ENCODE peak calls at places on chromosomes 5 and 9, in seven cellular contexts. Y is C1 segment of cervical spinal cord, B is GM12892, N is naive B cell, F is lung microvascular endothelial cell, S is lung, H is B cell. R is an unnamed sample.

GRCh38 chr5:127696688-127697087 is 6.5 kb upstream of the CCDC192 start:
- DNase-seq in F (no peak), Y (no peak), H (no peak), N (no peak), B (no peak), S (no peak), R (no peak)

GRCh38 chr9:95128177-95128524 is 189.4 kb downstream of the FANCC start:
- DNase-seq in S (no peak), N (no peak), B (no peak), F (no peak), Y (no peak), H (no peak), R (no peak)

GRCh38 chr9:112375361-112375760 is 4.5 kb upstream of the HSDL2 start:
- DNase-seq in S (no peak), H (no peak), F (no peak), N (no peak), B (no peak), Y (no peak), R (no peak)

GRCh38 chr5:170986598-170986997 is 124.8 kb downstream of the RANBP17 start:
- DNase-seq in H (no peak), F (peak), Y (no peak), B (no peak), S (no peak), N (no peak), R (no peak)

GRCh38 chr5:39461007-39461682 is 36.4 kb upstream of the DAB2 start:
- DNase-seq in B (no peak), S (no peak), N (peak), Y (no peak), H (peak), F (no peak), R (peak)

GRCh38 chr5:137954131-137954879 is 65.0 kb downstream of the PKD2L2 start:
- DNase-seq in Y (no peak), F (no peak), S (no peak), H (no peak), B (no peak), N (no peak), R (no peak)

GRCh38 chr5:72693001-72693442 is 123.4 kb upstream of the TNPO1 start:
- DNase-seq in B (no peak), S (no peak), H (no peak), Y (no peak), N (no peak), F (no peak), R (no peak)

GRCh38 chr5:56142620-56143431 is 90.3 kb downstream of the ANKRD55 start:
- DNase-seq in N (no peak), H (no peak), S (no peak), F (no peak), Y (no peak), B (no peak), R (peak)

GRCh38 chr5:31317642-31318041 is 124.2 kb downstream of the CDH6 start:
- DNase-seq in B (no peak), S (no peak), F (no peak), H (no peak), Y (no peak), N (no peak), R (no peak)

GRCh38 chr5:131264453-131265200 is 774 bp downstream of the CDC42SE2 start:
- DNase-seq in N (peak), S (peak), B (no peak), H (peak), Y (peak), F (peak), R (no peak)

GRCh38 chr9:16191691-16192402 is 639.0 kb downstream of the CCDC171 start:
- DNase-seq in N (no peak), H (no peak), F (peak), S (peak), Y (peak), B (peak), R (no peak)

GRCh38 chr5:77311217-77311571 is 100.7 kb downstream of the PDE8B start:
- DNase-seq in F (no peak), H (no peak), N (no peak), Y (no peak), S (no peak), B (no peak), R (no peak)

GRCh38 chr5:39360483-39361071 is 3.7 kb downstream of the C9 start:
- DNase-seq in S (no peak), F (peak), H (no peak), N (no peak), B (no peak), Y (no peak), R (no peak)

GRCh38 chr5:41708604-41708940 is 161.7 kb downstream of the OXCT1 start:
- DNase-seq in B (no peak), Y (no peak), H (no peak), S (no peak), N (no peak), F (no peak), R (no peak)

GRCh38 chr9:93672622-93673270 is 96.4 kb downstream of the PHF2 start:
- DNase-seq in S (no peak), H (peak), Y (no peak), F (no peak), B (peak), N (no peak), R (no peak)

GRCh38 chr9:137482094-137482781 is 23.1 kb upstream of the NSMF start:
- DNase-seq in B (no peak), S (no peak), H (no peak), Y (no peak), F (peak), N (no peak), R (peak)

GRCh38 chr9:71594566-71594965 is 173.7 kb downstream of the CEMIP2 start:
- DNase-seq in F (no peak), B (no peak), N (no peak), Y (no peak), H (no peak), S (no peak), R (no peak)

GRCh38 chr5:64594601-64595518 is 89.0 kb downstream of the RGS7BP start:
- DNase-seq in B (no peak), S (no peak), Y (no peak), H (no peak), F (peak), N (no peak), R (no peak)

GRCh38 chr9:70079364-70080103 is 35.9 kb downstream of the MAMDC2 start:
- DNase-seq in Y (no peak), S (peak), N (no peak), B (no peak), H (no peak), F (no peak), R (no peak)

GRCh38 chr9:69981686-69982450 is 61.8 kb upstream of the MAMDC2 start:
- DNase-seq in H (no peak), S (no peak), N (no peak), B (no peak), Y (no peak), F (no peak), R (no peak)

GRCh38 chr9:76090330-76090729 is 199.9 kb downstream of the PCSK5 start:
- DNase-seq in N (no peak), Y (no peak), F (peak), S (no peak), B (no peak), H (no peak), R (no peak)

GRCh38 chr9:134177186-134177585 is 12.8 kb upstream of the RNU6ATAC start:
- DNase-seq in S (no peak), Y (no peak), H (no peak), F (no peak), N (no peak), B (no peak), R (no peak)

GRCh38 chr5:173480896-173481295 is 135.6 kb downstream of the BOD1 start:
- DNase-seq in B (no peak), Y (no peak), S (no peak), N (no peak), F (no peak), H (no peak), R (no peak)

GRCh38 chr9:10265102-10265708 is 347.6 kb downstream of the PTPRD start:
- DNase-seq in H (no peak), Y (no peak), F (peak), S (no peak), N (no peak), B (no peak), R (no peak)

GRCh38 chr5:73673161-73673591 is 47.2 kb downstream of the ARHGEF28 start:
- DNase-seq in Y (no peak), S (no peak), N (no peak), H (no peak), B (no peak), F (peak), R (no peak)

GRCh38 chr9:92722386-92723298 is 42.0 kb downstream of the BICD2 start:
- DNase-seq in Y (no peak), B (no peak), F (no peak), N (no peak), S (no peak), H (peak), R (no peak)

GRCh38 chr9:70049672-70050271 is 6.1 kb downstream of the MAMDC2 start:
- DNase-seq in F (no peak), B (no peak), N (no peak), H (no peak), S (peak), Y (peak), R (no peak)

GRCh38 chr9:79812099-79812498 is 240.3 kb downstream of the TLE4 start:
- DNase-seq in B (no peak), H (no peak), S (no peak), F (no peak), N (no peak), Y (no peak), R (no peak)

GRCh38 chr5:75007537-75007847 is 44.9 kb downstream of the GCNT4 start:
- DNase-seq in N (no peak), S (no peak), Y (no peak), H (no peak), B (no peak), F (no peak), R (no peak)

GRCh38 chr5:1265461-1266455 is 29.1 kb downstream of the TERT start:
- DNase-seq in B (no peak), S (no peak), Y (no peak), H (no peak), F (no peak), N (no peak), R (no peak)

GRCh38 chr5:138732933-138733332 is 20.3 kb upstream of the CTNNA1 start:
- DNase-seq in B (no peak), H (no peak), S (no peak), Y (no peak), F (no peak), N (no peak), R (no peak)

GRCh38 chr5:142770650-142771609 is 753 bp downstream of the ARHGAP26 start:
- DNase-seq in N (peak), F (peak), B (peak), H (peak), S (peak), Y (peak), R (no peak)

GRCh38 chr9:102461441-102461840 is 533.7 kb upstream of the CYLC2 start:
- DNase-seq in F (no peak), S (no peak), Y (no peak), B (no peak), H (no peak), N (no peak), R (no peak)